ENCODE peak calls at places on chromosomes 3 and 15, in five cellular contexts. One of them, this sample, is unnamed.

GRCh38 chr3:57518276-57518914 is 25.7 kb downstream of the DNAH12 start:
- DNase-seq in AG04450: no peak
- DNase-seq in AG20443: no peak
- DNase-seq in activated T-cell treated with anti-CD3 and anti-CD28 coated beads, Interleukin-2, amount 50 U/mL, for 48 hours: no peak
- DNase-seq in activated B cell treated with CpG ODN at 0.5 μM for 24 hours: no peak
- DNase-seq in this sample: no peak

GRCh38 chr15:39479916-39480315 is 101.0 kb upstream of the THBS1 start:
- DNase-seq in AG04450: no peak
- DNase-seq in AG20443: no peak
- DNase-seq in activated B cell treated with CpG ODN at 0.5 μM for 24 hours: no peak
- DNase-seq in activated T-cell treated with anti-CD3 and anti-CD28 coated beads, Interleukin-2, amount 50 U/mL, for 48 hours: no peak
- DNase-seq in this sample: no peak

GRCh38 chr15:39581501-39582285 is 814 bp downstream of the THBS1 start:
- DNase-seq in activated T-cell treated with anti-CD3 and anti-CD28 coated beads, Interleukin-2, amount 50 U/mL, for 48 hours: no peak
- DNase-seq in AG20443: no peak
- DNase-seq in AG04450: no peak
- DNase-seq in activated B cell treated with CpG ODN at 0.5 μM for 24 hours: no peak
- DNase-seq in this sample: peak; percentile 79

GRCh38 chr15:84749111-84749991 is 959 bp downstream of the ZNF592 start:
- DNase-seq in AG04450: no peak
- DNase-seq in activated B cell treated with CpG ODN at 0.5 μM for 24 hours: peak; percentile 17
- DNase-seq in AG20443: peak; percentile 24
- DNase-seq in activated T-cell treated with anti-CD3 and anti-CD28 coated beads, Interleukin-2, amount 50 U/mL, for 48 hours: peak; percentile 69
- DNase-seq in this sample: peak; percentile 55

GRCh38 chr3:31277582-31277981 is 255.1 kb upstream of the STT3B start:
- DNase-seq in activated B cell treated with CpG ODN at 0.5 μM for 24 hours: no peak
- DNase-seq in AG20443: peak; percentile 54
- DNase-seq in activated T-cell treated with anti-CD3 and anti-CD28 coated beads, Interleukin-2, amount 50 U/mL, for 48 hours: no peak
- DNase-seq in AG04450: no peak
- DNase-seq in this sample: no peak

GRCh38 chr15:34359416-34359815 is 7.6 kb downstream of the LPCAT4 start:
- DNase-seq in AG20443: peak; percentile 20
- DNase-seq in activated T-cell treated with anti-CD3 and anti-CD28 coated beads, Interleukin-2, amount 50 U/mL, for 48 hours: no peak
- DNase-seq in AG04450: no peak
- DNase-seq in activated B cell treated with CpG ODN at 0.5 μM for 24 hours: no peak
- DNase-seq in this sample: no peak

GRCh38 chr3:184771748-184772147 is 40.2 kb upstream of the VPS8 start:
- DNase-seq in AG20443: no peak
- DNase-seq in activated T-cell treated with anti-CD3 and anti-CD28 coated beads, Interleukin-2, amount 50 U/mL, for 48 hours: no peak
- DNase-seq in AG04450: no peak
- DNase-seq in activated B cell treated with CpG ODN at 0.5 μM for 24 hours: no peak
- DNase-seq in this sample: no peak

GRCh38 chr3:114496466-114496865 is 202.6 kb downstream of the TIGIT start:
- DNase-seq in AG20443: no peak
- DNase-seq in activated B cell treated with CpG ODN at 0.5 μM for 24 hours: no peak
- DNase-seq in activated T-cell treated with anti-CD3 and anti-CD28 coated beads, Interleukin-2, amount 50 U/mL, for 48 hours: no peak
- DNase-seq in AG04450: no peak
- DNase-seq in this sample: no peak

GRCh38 chr3:45499529-45499928 is 95.0 kb upstream of the LIMD1 start:
- DNase-seq in activated T-cell treated with anti-CD3 and anti-CD28 coated beads, Interleukin-2, amount 50 U/mL, for 48 hours: no peak
- DNase-seq in AG20443: peak; percentile 59
- DNase-seq in AG04450: no peak
- DNase-seq in activated B cell treated with CpG ODN at 0.5 μM for 24 hours: no peak
- DNase-seq in this sample: peak; percentile 34

GRCh38 chr3:159322322-159322939 is 520.6 kb downstream of the MFSD1 start:
- DNase-seq in AG04450: no peak
- DNase-seq in activated B cell treated with CpG ODN at 0.5 μM for 24 hours: no peak
- DNase-seq in activated T-cell treated with anti-CD3 and anti-CD28 coated beads, Interleukin-2, amount 50 U/mL, for 48 hours: peak; percentile 34
- DNase-seq in AG20443: peak; percentile 71
- DNase-seq in this sample: peak; percentile 8

GRCh38 chr15:80242132-80242769 is 9.8 kb downstream of the CTXND1 start:
- DNase-seq in activated T-cell treated with anti-CD3 and anti-CD28 coated beads, Interleukin-2, amount 50 U/mL, for 48 hours: peak; percentile 35
- DNase-seq in AG20443: peak; percentile 66
- DNase-seq in activated B cell treated with CpG ODN at 0.5 μM for 24 hours: no peak
- DNase-seq in AG04450: no peak
- DNase-seq in this sample: peak; percentile 38

GRCh38 chr3:83216919-83217594 is 1455.6 kb upstream of the GBE1 start:
- DNase-seq in AG04450: no peak
- DNase-seq in activated B cell treated with CpG ODN at 0.5 μM for 24 hours: no peak
- DNase-seq in AG20443: no peak
- DNase-seq in activated T-cell treated with anti-CD3 and anti-CD28 coated beads, Interleukin-2, amount 50 U/mL, for 48 hours: no peak
- DNase-seq in this sample: no peak

GRCh38 chr3:173743111-173743510 is 345.6 kb downstream of the NLGN1 start:
- DNase-seq in activated B cell treated with CpG ODN at 0.5 μM for 24 hours: no peak
- DNase-seq in AG04450: no peak
- DNase-seq in AG20443: no peak
- DNase-seq in activated T-cell treated with anti-CD3 and anti-CD28 coated beads, Interleukin-2, amount 50 U/mL, for 48 hours: no peak
- DNase-seq in this sample: no peak

GRCh38 chr3:3825025-3825424 is 25.8 kb downstream of the LRRN1 start:
- DNase-seq in AG20443: no peak
- DNase-seq in activated B cell treated with CpG ODN at 0.5 μM for 24 hours: no peak
- DNase-seq in activated T-cell treated with anti-CD3 and anti-CD28 coated beads, Interleukin-2, amount 50 U/mL, for 48 hours: no peak
- DNase-seq in AG04450: no peak
- DNase-seq in this sample: no peak

GRCh38 chr15:62874933-62875625 is 167.5 kb upstream of the TPM1 start:
- DNase-seq in AG20443: no peak
- DNase-seq in AG04450: no peak
- DNase-seq in activated B cell treated with CpG ODN at 0.5 μM for 24 hours: no peak
- DNase-seq in activated T-cell treated with anti-CD3 and anti-CD28 coated beads, Interleukin-2, amount 50 U/mL, for 48 hours: no peak
- DNase-seq in this sample: no peak

GRCh38 chr3:45986303-45986982 is 9.2 kb downstream of the FYCO1 start:
- DNase-seq in activated B cell treated with CpG ODN at 0.5 μM for 24 hours: no peak
- DNase-seq in AG04450: no peak
- DNase-seq in activated T-cell treated with anti-CD3 and anti-CD28 coated beads, Interleukin-2, amount 50 U/mL, for 48 hours: no peak
- DNase-seq in AG20443: peak; percentile 74
- DNase-seq in this sample: peak; percentile 69

GRCh38 chr15:34754171-34754580 is 622 bp downstream of the GJD2 start:
- DNase-seq in AG20443: no peak
- DNase-seq in activated T-cell treated with anti-CD3 and anti-CD28 coated beads, Interleukin-2, amount 50 U/mL, for 48 hours: no peak
- DNase-seq in activated B cell treated with CpG ODN at 0.5 μM for 24 hours: no peak
- DNase-seq in AG04450: no peak
- DNase-seq in this sample: no peak

GRCh38 chr3:116000315-116000714 is 377.0 kb downstream of the GAP43 start:
- DNase-seq in activated B cell treated with CpG ODN at 0.5 μM for 24 hours: no peak
- DNase-seq in activated T-cell treated with anti-CD3 and anti-CD28 coated beads, Interleukin-2, amount 50 U/mL, for 48 hours: no peak
- DNase-seq in AG04450: peak; percentile 87
- DNase-seq in AG20443: peak; percentile 72
- DNase-seq in this sample: peak; percentile 45

GRCh38 chr15:97501291-97501690 is 459.2 kb upstream of the ARRDC4 start:
- DNase-seq in AG20443: no peak
- DNase-seq in activated B cell treated with CpG ODN at 0.5 μM for 24 hours: no peak
- DNase-seq in AG04450: no peak
- DNase-seq in activated T-cell treated with anti-CD3 and anti-CD28 coated beads, Interleukin-2, amount 50 U/mL, for 48 hours: no peak
- DNase-seq in this sample: no peak

GRCh38 chr15:68812069-68812468 is 8.6 kb downstream of the ANP32A start:
- DNase-seq in AG04450: no peak
- DNase-seq in AG20443: no peak
- DNase-seq in activated T-cell treated with anti-CD3 and anti-CD28 coated beads, Interleukin-2, amount 50 U/mL, for 48 hours: no peak
- DNase-seq in activated B cell treated with CpG ODN at 0.5 μM for 24 hours: no peak
- DNase-seq in this sample: no peak

GRCh38 chr3:190558796-190559195 is 44.9 kb downstream of the IL1RAP start:
- DNase-seq in activated T-cell treated with anti-CD3 and anti-CD28 coated beads, Interleukin-2, amount 50 U/mL, for 48 hours: no peak
- DNase-seq in activated B cell treated with CpG ODN at 0.5 μM for 24 hours: no peak
- DNase-seq in AG20443: no peak
- DNase-seq in AG04450: no peak
- DNase-seq in this sample: no peak

GRCh38 chr3:187165144-187165543 is 25.8 kb upstream of the RPL39L start:
- DNase-seq in AG20443: peak; percentile 57
- DNase-seq in AG04450: no peak
- DNase-seq in activated T-cell treated with anti-CD3 and anti-CD28 coated beads, Interleukin-2, amount 50 U/mL, for 48 hours: no peak
- DNase-seq in activated B cell treated with CpG ODN at 0.5 μM for 24 hours: no peak
- DNase-seq in this sample: peak; percentile 81

GRCh38 chr3:36480916-36481648 is 100.8 kb downstream of the STAC start:
- DNase-seq in activated B cell treated with CpG ODN at 0.5 μM for 24 hours: no peak
- DNase-seq in AG04450: peak; percentile 10
- DNase-seq in activated T-cell treated with anti-CD3 and anti-CD28 coated beads, Interleukin-2, amount 50 U/mL, for 48 hours: no peak
- DNase-seq in AG20443: peak; percentile 78
- DNase-seq in this sample: no peak

GRCh38 chr3:37922721-37923575 is 61.3 kb downstream of the CTDSPL start:
- DNase-seq in AG04450: no peak
- DNase-seq in AG20443: peak; percentile 74
- DNase-seq in activated T-cell treated with anti-CD3 and anti-CD28 coated beads, Interleukin-2, amount 50 U/mL, for 48 hours: no peak
- DNase-seq in activated B cell treated with CpG ODN at 0.5 μM for 24 hours: no peak
- DNase-seq in this sample: no peak

GRCh38 chr15:77810180-77810579 is 177.5 kb upstream of the LINGO1 start:
- DNase-seq in AG04450: no peak
- DNase-seq in activated T-cell treated with anti-CD3 and anti-CD28 coated beads, Interleukin-2, amount 50 U/mL, for 48 hours: no peak
- DNase-seq in AG20443: no peak
- DNase-seq in activated B cell treated with CpG ODN at 0.5 μM for 24 hours: no peak
- DNase-seq in this sample: no peak

GRCh38 chr15:31379042-31379441 is 52.4 kb downstream of the KLF13 start:
- DNase-seq in AG20443: no peak
- DNase-seq in activated T-cell treated with anti-CD3 and anti-CD28 coated beads, Interleukin-2, amount 50 U/mL, for 48 hours: peak; percentile 34
- DNase-seq in AG04450: no peak
- DNase-seq in activated B cell treated with CpG ODN at 0.5 μM for 24 hours: no peak
- DNase-seq in this sample: no peak

GRCh38 chr3:45479627-45480026 is 91.3 kb downstream of the LARS2 start:
- DNase-seq in AG20443: peak; percentile 77
- DNase-seq in activated B cell treated with CpG ODN at 0.5 μM for 24 hours: no peak
- DNase-seq in AG04450: peak; percentile 36
- DNase-seq in activated T-cell treated with anti-CD3 and anti-CD28 coated beads, Interleukin-2, amount 50 U/mL, for 48 hours: no peak
- DNase-seq in this sample: peak; percentile 16

GRCh38 chr3:41836360-41837134 is 125.4 kb downstream of the ULK4 start:
- DNase-seq in AG04450: no peak
- DNase-seq in AG20443: no peak
- DNase-seq in activated B cell treated with CpG ODN at 0.5 μM for 24 hours: no peak
- DNase-seq in activated T-cell treated with anti-CD3 and anti-CD28 coated beads, Interleukin-2, amount 50 U/mL, for 48 hours: peak; percentile 45
- DNase-seq in this sample: peak; percentile 15

GRCh38 chr3:85912981-85913380 is 954.2 kb downstream of the CADM2 start:
- DNase-seq in AG04450: no peak
- DNase-seq in activated B cell treated with CpG ODN at 0.5 μM for 24 hours: no peak
- DNase-seq in activated T-cell treated with anti-CD3 and anti-CD28 coated beads, Interleukin-2, amount 50 U/mL, for 48 hours: no peak
- DNase-seq in AG20443: no peak
- DNase-seq in this sample: no peak

GRCh38 chr3:10975695-10976234 is 16.8 kb upstream of the SLC6A1 start:
- DNase-seq in activated T-cell treated with anti-CD3 and anti-CD28 coated beads, Interleukin-2, amount 50 U/mL, for 48 hours: no peak
- DNase-seq in AG04450: no peak
- DNase-seq in activated B cell treated with CpG ODN at 0.5 μM for 24 hours: no peak
- DNase-seq in AG20443: no peak
- DNase-seq in this sample: no peak

GRCh38 chr3:97883736-97884135 is 61.9 kb downstream of the CRYBG3 start:
- DNase-seq in AG04450: no peak
- DNase-seq in activated T-cell treated with anti-CD3 and anti-CD28 coated beads, Interleukin-2, amount 50 U/mL, for 48 hours: no peak
- DNase-seq in activated B cell treated with CpG ODN at 0.5 μM for 24 hours: no peak
- DNase-seq in AG20443: no peak
- DNase-seq in this sample: no peak

GRCh38 chr3:11661827-11662226 is 18.1 kb upstream of the VGLL4 start:
- DNase-seq in AG20443: peak; percentile 44
- DNase-seq in AG04450: no peak
- DNase-seq in activated B cell treated with CpG ODN at 0.5 μM for 24 hours: no peak
- DNase-seq in activated T-cell treated with anti-CD3 and anti-CD28 coated beads, Interleukin-2, amount 50 U/mL, for 48 hours: no peak
- DNase-seq in this sample: no peak

GRCh38 chr15:76333720-76334437 is 2.7 kb upstream of the ISL2 start:
- DNase-seq in activated T-cell treated with anti-CD3 and anti-CD28 coated beads, Interleukin-2, amount 50 U/mL, for 48 hours: no peak
- DNase-seq in AG20443: no peak
- DNase-seq in activated B cell treated with CpG ODN at 0.5 μM for 24 hours: no peak
- DNase-seq in AG04450: no peak
- DNase-seq in this sample: no peak